ENCODE peak calls at places on chromosomes 13 and 19, in ten cellular contexts. N is cardiac muscle cell, E is brain microvascular endothelial cell, J is upper lobe of right lung, C is trophoblast cell, H is transverse colon, Z is heart left ventricle, F is tibial nerve, G is neural progenitor cell, P is lower lobe of right lung. S is an unnamed sample.

GRCh38 chr13:66803013-66803739 is 427.0 kb downstream of the PCDH9 start:
- DNase-seq in C (no peak), Z (no peak), F (no peak), N (no peak), H (no peak), P (no peak), J (no peak), G (no peak), E (no peak), S (no peak)

GRCh38 chr19:46198756-46199155 is 30.8 kb upstream of the IGFL1 start:
- DNase-seq in H (no peak), P (no peak), G (no peak), Z (no peak), N (no peak), J (no peak), F (no peak), E (no peak), C (no peak), S (peak; percentile 59)

GRCh38 chr13:63190742-63191141 is 1775.1 kb upstream of the PCDH20 start:
- DNase-seq in C (peak; percentile 12), F (no peak), G (no peak), E (peak; percentile 77), J (no peak), N (peak; percentile 22), Z (no peak), H (no peak), P (no peak), S (peak; percentile 9)

GRCh38 chr19:50703915-50704548 is 15.6 kb downstream of the SHANK1 start:
- DNase-seq in F (no peak), J (no peak), N (peak; percentile 9), P (no peak), H (no peak), E (no peak), C (no peak), Z (peak; percentile 16), G (peak; percentile 58), S (no peak)

GRCh38 chr13:33262997-33263396 is 22.6 kb downstream of the STARD13 start:
- DNase-seq in P (no peak), F (no peak), J (no peak), Z (no peak), E (no peak), C (no peak), G (no peak), N (no peak), H (no peak), S (no peak)

GRCh38 chr19:47430041-47430802 is 10.9 kb upstream of the MEIS3 start:
- DNase-seq in E (no peak), F (peak; percentile 23), P (peak; percentile 71), Z (no peak), J (peak; percentile 81), G (peak; percentile 80), C (no peak), H (peak; percentile 64), N (peak; percentile 71), S (no peak)

GRCh38 chr19:49020931-49021895 is 2.9 kb downstream of the CGB3 start:
- DNase-seq in P (no peak), C (no peak), N (no peak), G (no peak), F (no peak), H (no peak), Z (no peak), J (no peak), E (peak; percentile 18), S (no peak)

GRCh38 chr19:46603195-46603637 is 2.1 kb downstream of the CALM3 start:
- DNase-seq in Z (no peak), C (no peak), N (no peak), E (no peak), F (no peak), G (no peak), H (peak; percentile 77), P (peak; percentile 39), J (peak; percentile 33), S (no peak)

GRCh38 chr19:53993448-53993847 is 2.0 kb downstream of the CACNG6 start:
- DNase-seq in H (no peak), P (no peak), F (no peak), J (no peak), G (no peak), C (no peak), E (no peak), N (no peak), Z (no peak), S (no peak)

GRCh38 chr19:38812004-38812840 is 523 bp downstream of the LGALS4 start:
- DNase-seq in C (no peak), P (peak; percentile 17), Z (no peak), H (no peak), N (no peak), J (no peak), F (no peak), G (no peak), E (no peak), S (no peak)

GRCh38 chr19:38815059-38816001 is 2.6 kb upstream of the LGALS4 start:
- DNase-seq in Z (no peak), H (peak; percentile 73), C (no peak), F (no peak), E (no peak), J (no peak), P (no peak), N (no peak), G (no peak), S (no peak)

GRCh38 chr19:38812841-38813320 is at the start of gene LGALS4:
- DNase-seq in C (no peak), G (no peak), F (no peak), N (no peak), P (peak; percentile 52), Z (no peak), J (no peak), H (peak; percentile 93), E (no peak), S (no peak)

GRCh38 chr19:38816131-38816750 is 3.5 kb upstream of the LGALS4 start:
- DNase-seq in H (no peak), E (no peak), Z (no peak), N (no peak), F (no peak), P (no peak), J (no peak), C (no peak), G (no peak), S (no peak)

GRCh38 chr19:38813323-38813722 is 578 bp upstream of the LGALS4 start:
- DNase-seq in C (no peak), N (no peak), P (peak; percentile 3), Z (no peak), F (no peak), E (no peak), G (no peak), H (no peak), J (no peak), S (no peak)
- H3K27ac ChIP-seq in C (no peak overlapping the region), N (no peak overlapping the region), P (no peak overlapping the region), Z (no peak overlapping the region), F (no peak overlapping the region), E (no peak overlapping the region), G (no peak overlapping the region), H (peak overlapping the region; percentile 94), J (no peak overlapping the region), S (no peak overlapping the region)

DNA sequence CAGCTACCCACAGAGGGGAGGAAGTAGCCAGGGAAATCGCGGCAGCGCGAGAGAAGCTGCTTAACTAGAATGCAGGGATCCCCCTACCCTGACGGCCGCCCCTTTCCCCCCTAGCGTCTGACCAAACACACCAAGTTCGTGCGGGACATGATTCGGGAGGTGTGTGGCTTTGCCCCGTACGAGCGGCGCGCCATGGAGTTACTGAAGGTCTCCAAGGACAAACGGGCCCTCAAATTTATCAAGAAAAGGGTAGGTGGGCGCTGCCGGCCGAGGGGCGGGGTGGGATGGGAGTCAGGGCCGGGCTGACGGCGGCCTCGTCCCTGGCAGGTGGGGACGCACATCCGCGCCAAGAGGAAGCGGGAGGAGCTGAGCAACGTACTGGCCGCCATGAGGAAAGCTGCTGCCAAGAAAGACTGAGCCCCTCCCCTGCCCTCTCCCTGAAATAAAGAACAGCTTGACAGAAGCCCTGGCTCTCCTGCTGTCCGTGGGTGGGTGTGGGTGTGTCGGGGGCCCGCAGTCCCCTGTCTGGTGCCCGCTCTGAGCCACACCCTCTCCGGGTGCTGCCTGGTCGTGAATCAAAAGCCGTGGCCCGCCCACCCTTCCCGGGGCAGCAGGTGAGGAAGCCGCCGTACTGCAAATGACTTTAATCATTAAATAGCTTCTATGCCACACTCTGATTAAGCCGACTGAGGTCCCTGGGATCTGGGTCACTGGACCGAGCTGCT is 1.3 kb downstream of the RPL36 start:
- DNase-seq in H (peak; percentile 78), C (no peak), N (peak; percentile 73), E (no peak), F (no peak), Z (peak; percentile 83), J (peak; percentile 78), P (peak; percentile 66), G (peak; percentile 45), S (peak; percentile 54)
- H3K27ac ChIP-seq in H (peak overlapping the region; percentile 92), C (no peak overlapping the region), N (peak overlapping the region; percentile 90), E (peak overlapping the region; percentile 19), F (peak overlapping the region; percentile 92), Z (peak overlapping the region; percentile 92), J (peak overlapping the region; percentile 87), P (peak overlapping the region; percentile 91), G (no peak overlapping the region), S (peak overlapping the region; percentile 94)

GRCh38 chr19:55385236-55385748 is 440 bp upstream of the RPL28 start:
- DNase-seq in E (peak; percentile 95), C (peak; percentile 97), H (peak; percentile 96), Z (peak; percentile 97), P (peak; percentile 96), J (peak; percentile 97), F (peak; percentile 98), N (peak; percentile 96), G (peak; percentile 98), S (peak; percentile 89)
- H3K27ac ChIP-seq in E (peak overlapping the region; percentile 77), C (peak overlapping the region; percentile 88), H (peak overlapping the region; percentile 99), Z (peak overlapping the region; percentile 91), P (peak overlapping the region; percentile 94), J (peak overlapping the region; percentile 93), F (peak overlapping the region; percentile 97), N (peak overlapping the region; percentile 71), G (no peak overlapping the region), S (peak overlapping the region; percentile 98)

GRCh38 chr19:32372726-32373613 is 27.6 kb downstream of the ZNF507 start:
- DNase-seq in G (no peak), J (no peak), C (peak; percentile 56), H (no peak), F (no peak), P (no peak), Z (no peak), E (peak; percentile 34), N (no peak), S (no peak)

GRCh38 chr19:32367063-32367462 is 21.7 kb downstream of the ZNF507 start:
- DNase-seq in C (no peak), E (no peak), Z (no peak), H (no peak), J (no peak), F (no peak), G (no peak), N (no peak), P (no peak), S (no peak)

GRCh38 chr19:32364040-32364439 is 18.6 kb downstream of the ZNF507 start:
- DNase-seq in N (no peak), E (no peak), Z (no peak), C (no peak), J (no peak), F (no peak), P (no peak), G (no peak), H (no peak), S (no peak)

GRCh38 chr19:32367948-32368536 is 22.6 kb downstream of the ZNF507 start:
- DNase-seq in N (no peak), F (no peak), G (no peak), H (no peak), Z (no peak), E (no peak), P (no peak), C (no peak), J (no peak), S (no peak)

DNA sequence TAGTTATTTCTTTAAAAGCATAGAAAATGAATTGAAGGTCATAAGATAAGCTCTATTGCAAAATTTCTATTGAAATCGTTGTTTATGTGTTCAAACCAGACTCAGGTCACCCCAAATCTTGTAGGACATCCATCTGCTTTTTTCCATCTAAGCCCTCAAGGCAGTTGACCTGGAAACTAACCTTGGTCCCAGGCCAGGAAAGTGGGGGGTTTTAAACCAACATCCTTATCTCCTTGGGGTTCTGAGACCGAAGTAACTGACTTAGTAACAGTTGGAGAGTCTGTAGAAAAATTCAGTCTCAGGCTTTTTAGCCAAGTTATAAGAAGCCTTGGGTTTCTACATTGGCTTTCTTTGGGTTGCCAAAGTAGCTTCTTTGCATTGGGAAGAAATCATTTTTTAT is 23.4 kb downstream of the ZNF507 start:
- DNase-seq in E (no peak), C (no peak), N (no peak), G (no peak), Z (no peak), P (no peak), F (no peak), J (no peak), H (no peak), S (no peak)
- H3K27ac ChIP-seq in E (no peak overlapping the region), C (no peak overlapping the region), N (no peak overlapping the region), G (no peak overlapping the region), Z (no peak overlapping the region), P (no peak overlapping the region), F (peak overlapping the region; percentile 13), J (no peak overlapping the region), H (no peak overlapping the region), S (no peak overlapping the region)

S was measured in RWPE1.